ENCODE peak calls at places on chromosomes 7 and 10, in four cellular contexts. One of them, this sample, is unnamed.

GRCh38 chr7:81618400-81619014 is 151.3 kb downstream of the HGF start:
- DNase-seq in activated CD4-positive, alpha-beta T cell treated with anti-CD3 and anti-CD28 coated beads for 1 hour: no peak
- DNase-seq in foreskin keratinocyte: peak; percentile 69
- DNase-seq in left lobe of liver: no peak
- DNase-seq in this sample: peak; percentile 71

GRCh38 chr10:110535958-110536891 is 31.3 kb upstream of the SMC3 start:
- DNase-seq in activated CD4-positive, alpha-beta T cell treated with anti-CD3 and anti-CD28 coated beads for 1 hour: peak; percentile 27
- DNase-seq in foreskin keratinocyte: no peak
- DNase-seq in left lobe of liver: no peak
- DNase-seq in this sample: no peak

GRCh38 chr7:138116156-138116555 is 39.9 kb downstream of the AKR1D1 start:
- DNase-seq in activated CD4-positive, alpha-beta T cell treated with anti-CD3 and anti-CD28 coated beads for 1 hour: no peak
- DNase-seq in foreskin keratinocyte: no peak
- DNase-seq in left lobe of liver: no peak
- DNase-seq in this sample: peak; percentile 40

GRCh38 chr10:5433182-5433581 is 20.8 kb downstream of the NET1 start:
- DNase-seq in activated CD4-positive, alpha-beta T cell treated with anti-CD3 and anti-CD28 coated beads for 1 hour: no peak
- DNase-seq in foreskin keratinocyte: no peak
- DNase-seq in left lobe of liver: no peak
- DNase-seq in this sample: no peak

GRCh38 chr10:102247724-102248123 is 2.4 kb downstream of the GBF1 start:
- DNase-seq in activated CD4-positive, alpha-beta T cell treated with anti-CD3 and anti-CD28 coated beads for 1 hour: no peak
- DNase-seq in foreskin keratinocyte: no peak
- DNase-seq in left lobe of liver: no peak
- DNase-seq in this sample: no peak

GRCh38 chr10:89279449-89279869 is 22.4 kb upstream of the IFIT2 start:
- DNase-seq in activated CD4-positive, alpha-beta T cell treated with anti-CD3 and anti-CD28 coated beads for 1 hour: no peak
- DNase-seq in foreskin keratinocyte: no peak
- DNase-seq in left lobe of liver: no peak
- DNase-seq in this sample: no peak

GRCh38 chr10:42875792-42876191 is 93.2 kb downstream of the BMS1 start:
- DNase-seq in activated CD4-positive, alpha-beta T cell treated with anti-CD3 and anti-CD28 coated beads for 1 hour: no peak
- DNase-seq in foreskin keratinocyte: no peak
- DNase-seq in left lobe of liver: no peak
- DNase-seq in this sample: no peak

GRCh38 chr10:60073781-60074656 is 167.7 kb upstream of the CCDC6 start:
- DNase-seq in activated CD4-positive, alpha-beta T cell treated with anti-CD3 and anti-CD28 coated beads for 1 hour: no peak
- DNase-seq in foreskin keratinocyte: no peak
- DNase-seq in left lobe of liver: no peak
- DNase-seq in this sample: no peak

GRCh38 chr10:129909531-129910286 is 54.4 kb downstream of the EBF3 start:
- DNase-seq in activated CD4-positive, alpha-beta T cell treated with anti-CD3 and anti-CD28 coated beads for 1 hour: no peak
- DNase-seq in foreskin keratinocyte: no peak
- DNase-seq in left lobe of liver: no peak
- DNase-seq in this sample: no peak

GRCh38 chr7:131173148-131173890 is 154.4 kb upstream of the MKLN1 start:
- DNase-seq in activated CD4-positive, alpha-beta T cell treated with anti-CD3 and anti-CD28 coated beads for 1 hour: no peak
- DNase-seq in foreskin keratinocyte: no peak
- DNase-seq in left lobe of liver: no peak
- DNase-seq in this sample: peak; percentile 94

GRCh38 chr10:132570265-132570664 is 32.7 kb downstream of the INPP5A start:
- DNase-seq in activated CD4-positive, alpha-beta T cell treated with anti-CD3 and anti-CD28 coated beads for 1 hour: no peak
- DNase-seq in foreskin keratinocyte: no peak
- DNase-seq in left lobe of liver: no peak
- DNase-seq in this sample: no peak

GRCh38 chr7:875476-876076 is 778 bp upstream of the GET4 start:
- DNase-seq in activated CD4-positive, alpha-beta T cell treated with anti-CD3 and anti-CD28 coated beads for 1 hour: no peak
- DNase-seq in foreskin keratinocyte: no peak
- DNase-seq in left lobe of liver: no peak
- DNase-seq in this sample: no peak

GRCh38 chr7:140260338-140260737 is 83.6 kb upstream of the KDM7A start:
- DNase-seq in activated CD4-positive, alpha-beta T cell treated with anti-CD3 and anti-CD28 coated beads for 1 hour: no peak
- DNase-seq in foreskin keratinocyte: no peak
- DNase-seq in left lobe of liver: no peak
- DNase-seq in this sample: no peak

GRCh38 chr10:16816830-16817124 is 447 bp downstream of the RSU1 start:
- DNase-seq in activated CD4-positive, alpha-beta T cell treated with anti-CD3 and anti-CD28 coated beads for 1 hour: no peak
- DNase-seq in foreskin keratinocyte: no peak
- DNase-seq in left lobe of liver: no peak
- DNase-seq in this sample: peak; percentile 17

GRCh38 chr10:61786728-61787127 is 114.8 kb upstream of the ARID5B start:
- DNase-seq in activated CD4-positive, alpha-beta T cell treated with anti-CD3 and anti-CD28 coated beads for 1 hour: no peak
- DNase-seq in foreskin keratinocyte: peak; percentile 24
- DNase-seq in left lobe of liver: no peak
- DNase-seq in this sample: peak; percentile 34

GRCh38 chr10:92799591-92799990 is 48.7 kb upstream of the EXOC6 start:
- DNase-seq in activated CD4-positive, alpha-beta T cell treated with anti-CD3 and anti-CD28 coated beads for 1 hour: no peak
- DNase-seq in foreskin keratinocyte: no peak
- DNase-seq in left lobe of liver: no peak
- DNase-seq in this sample: no peak

GRCh38 chr7:20749896-20750295 is 36.8 kb downstream of the SP8 start:
- DNase-seq in activated CD4-positive, alpha-beta T cell treated with anti-CD3 and anti-CD28 coated beads for 1 hour: no peak
- DNase-seq in foreskin keratinocyte: peak; percentile 50
- DNase-seq in left lobe of liver: no peak
- DNase-seq in this sample: no peak

GRCh38 chr7:13980474-13980873 is 9.0 kb downstream of the ETV1 start:
- DNase-seq in activated CD4-positive, alpha-beta T cell treated with anti-CD3 and anti-CD28 coated beads for 1 hour: no peak
- DNase-seq in foreskin keratinocyte: no peak
- DNase-seq in left lobe of liver: no peak
- DNase-seq in this sample: no peak

GRCh38 chr10:323651-324293 is 188.5 kb downstream of the ZMYND11 start:
- DNase-seq in activated CD4-positive, alpha-beta T cell treated with anti-CD3 and anti-CD28 coated beads for 1 hour: no peak
- DNase-seq in foreskin keratinocyte: peak; percentile 76
- DNase-seq in left lobe of liver: no peak
- DNase-seq in this sample: peak; percentile 81

GRCh38 chr7:107009846-107010203 is 34.7 kb upstream of the PRKAR2B start:
- DNase-seq in activated CD4-positive, alpha-beta T cell treated with anti-CD3 and anti-CD28 coated beads for 1 hour: no peak
- DNase-seq in foreskin keratinocyte: no peak
- DNase-seq in left lobe of liver: no peak
- DNase-seq in this sample: no peak

GRCh38 chr7:137757146-137757925 is 89.4 kb downstream of the DGKI start:
- DNase-seq in activated CD4-positive, alpha-beta T cell treated with anti-CD3 and anti-CD28 coated beads for 1 hour: no peak
- DNase-seq in foreskin keratinocyte: no peak
- DNase-seq in left lobe of liver: no peak
- DNase-seq in this sample: no peak

GRCh38 chr7:56291-56913 is 136.0 kb upstream of the FAM20C start:
- DNase-seq in activated CD4-positive, alpha-beta T cell treated with anti-CD3 and anti-CD28 coated beads for 1 hour: no peak
- DNase-seq in foreskin keratinocyte: no peak
- DNase-seq in left lobe of liver: no peak
- DNase-seq in this sample: no peak

GRCh38 chr7:149856583-149856982 is 17.2 kb upstream of the ATP6V0E2 start:
- DNase-seq in activated CD4-positive, alpha-beta T cell treated with anti-CD3 and anti-CD28 coated beads for 1 hour: no peak
- DNase-seq in foreskin keratinocyte: peak; percentile 64
- DNase-seq in left lobe of liver: no peak
- DNase-seq in this sample: no peak

GRCh38 chr7:83359108-83359507 is 196.4 kb upstream of the PCLO start:
- DNase-seq in activated CD4-positive, alpha-beta T cell treated with anti-CD3 and anti-CD28 coated beads for 1 hour: no peak
- DNase-seq in foreskin keratinocyte: no peak
- DNase-seq in left lobe of liver: no peak
- DNase-seq in this sample: no peak

GRCh38 chr10:72096115-72097000 is 8.0 kb upstream of the SPOCK2 start:
- DNase-seq in activated CD4-positive, alpha-beta T cell treated with anti-CD3 and anti-CD28 coated beads for 1 hour: no peak
- DNase-seq in foreskin keratinocyte: no peak
- DNase-seq in left lobe of liver: peak; percentile 62
- DNase-seq in this sample: no peak

GRCh38 chr10:86172296-86172695 is 194.3 kb downstream of the GRID1 start:
- DNase-seq in activated CD4-positive, alpha-beta T cell treated with anti-CD3 and anti-CD28 coated beads for 1 hour: no peak
- DNase-seq in foreskin keratinocyte: no peak
- DNase-seq in left lobe of liver: no peak
- DNase-seq in this sample: no peak

This sample was measured in A549.